ENCODE peak calls at places on chromosomes 1 and 21, in five cellular contexts. K is SK-N-SH, D is fibroblast of lung, O is left ventricle myocardium inferior, T is HCT116. F is an unnamed sample.

GRCh38 chr1:233561708-233562426 is 52.0 kb upstream of the KCNK1 start:
- DNase-seq in K (no peak), O (no peak), D (no peak), T (no peak), F (no peak)

GRCh38 chr1:212692774-212693644 is 6.6 kb downstream of the BATF3 start:
- DNase-seq in D (peak), K (no peak), T (no peak), O (no peak), F (no peak)

GRCh38 chr1:47710075-47711071 is 272.5 kb downstream of the FOXD2 start:
- DNase-seq in K (peak), O (peak), D (peak), T (peak), F (peak)

GRCh38 chr1:151581946-151582345 is 29.9 kb upstream of the SNX27 start:
- DNase-seq in T (no peak), O (no peak), K (no peak), D (no peak), F (no peak)

GRCh38 chr1:232579958-232580705 is 49.8 kb downstream of the SIPA1L2 start:
- DNase-seq in O (no peak), T (no peak), D (no peak), K (no peak), F (no peak)

GRCh38 chr1:173268786-173269277 is 61.7 kb upstream of the TNFSF4 start:
- DNase-seq in D (peak), K (no peak), T (no peak), O (no peak), F (no peak)

GRCh38 chr1:65904681-65905083 is 112.0 kb downstream of the PDE4B start:
- DNase-seq in K (no peak), D (no peak), O (no peak), T (no peak), F (peak)

GRCh38 chr1:32881871-32882850 is 4.1 kb upstream of the HPCA start:
- DNase-seq in D (no peak), T (no peak), O (peak), K (peak), F (no peak)

GRCh38 chr1:167791281-167792209 is 69.8 kb downstream of the MPZL1 start:
- DNase-seq in T (no peak), O (no peak), D (peak), K (no peak), F (peak)

GRCh38 chr1:156123356-156124196 is 9.1 kb downstream of the LMNA start:
- DNase-seq in D (peak), K (peak), T (peak), O (peak), F (peak)

GRCh38 chr1:19710825-19711611 is 46.3 kb downstream of the HTR6 start:
- DNase-seq in K (no peak), O (no peak), D (no peak), T (no peak), F (no peak)

GRCh38 chr1:193472838-193473398 is 286.5 kb upstream of the B3GALT2 start:
- DNase-seq in D (no peak), O (no peak), K (no peak), T (no peak), F (no peak)

GRCh38 chr1:21553116-21553926 is 44.1 kb downstream of the ALPL start:
- DNase-seq in K (no peak), O (no peak), D (peak), T (no peak), F (no peak)

GRCh38 chr1:57897581-57897980 is 473.7 kb upstream of the DAB1 start:
- DNase-seq in K (no peak), T (no peak), O (no peak), D (no peak), F (no peak)

GRCh38 chr1:39163469-39163868 is 41.0 kb upstream of the MACF1 start:
- DNase-seq in K (no peak), O (no peak), D (no peak), T (no peak), F (no peak)

GRCh38 chr21:23601549-23601948 is 2005.7 kb downstream of the MRPL39 start:
- DNase-seq in D (no peak), T (no peak), O (no peak), K (no peak), F (no peak)

GRCh38 chr21:42193131-42193671 is 25.7 kb upstream of the ABCG1 start:
- DNase-seq in D (peak), O (no peak), K (no peak), T (no peak), F (peak)

GRCh38 chr1:94739521-94740061 is 80.6 kb upstream of the SLC44A3 start:
- DNase-seq in K (no peak), O (no peak), D (peak), T (no peak), F (peak)

GRCh38 chr1:165907256-165907857 is 79.9 kb downstream of the UCK2 start:
- DNase-seq in D (peak), K (no peak), O (no peak), T (no peak), F (no peak)

GRCh38 chr1:5758859-5759578 is 233.2 kb downstream of the NPHP4 start:
- DNase-seq in O (no peak), T (no peak), K (no peak), D (no peak), F (no peak)

GRCh38 chr1:178161516-178161915 is 67.6 kb downstream of the RASAL2 start:
- DNase-seq in K (no peak), O (no peak), T (no peak), D (no peak), F (peak)

GRCh38 chr1:87346130-87346804 is 17.6 kb downstream of the LMO4 start:
- DNase-seq in D (no peak), O (no peak), T (no peak), K (no peak), F (no peak)

GRCh38 chr1:235919127-235919796 is 52.6 kb upstream of the LYST start:
- DNase-seq in T (no peak), O (no peak), K (no peak), D (no peak), F (no peak)

GRCh38 chr1:226786550-226786949 is 47.5 kb upstream of the ITPKB start:
- DNase-seq in O (no peak), K (no peak), T (no peak), D (no peak), F (no peak)

GRCh38 chr1:56291374-56291841 is 288.0 kb downstream of the PLPP3 start:
- DNase-seq in D (no peak), O (peak), T (no peak), K (no peak), F (peak)

GRCh38 chr1:115222616-115223402 is 115.2 kb downstream of the NGF start:
- DNase-seq in O (no peak), T (no peak), D (peak), K (no peak), F (no peak)

GRCh38 chr1:36203554-36204346 is 20.5 kb upstream of the THRAP3 start:
- DNase-seq in O (peak), D (peak), K (peak), T (no peak), F (peak)

GRCh38 chr1:230713915-230714764 is at the start of gene AGT:
- DNase-seq in D (peak), O (peak), K (no peak), T (no peak), F (peak)

GRCh38 chr1:87678221-87678715 is 349.6 kb downstream of the LMO4 start:
- DNase-seq in K (no peak), D (no peak), O (no peak), T (no peak), F (no peak)

GRCh38 chr1:209936125-209936524 is 1.9 kb upstream of the SYT14 start:
- DNase-seq in O (no peak), T (no peak), D (no peak), K (no peak), F (no peak)

GRCh38 chr1:225651872-225652725 is 824 bp downstream of the ENAH start:
- DNase-seq in O (peak), D (peak), K (peak), T (no peak), F (peak)

GRCh38 chr1:109954180-109954579 is 30.4 kb upstream of the AHCYL1 start:
- DNase-seq in O (no peak), T (no peak), D (no peak), K (no peak), F (no peak)

GRCh38 chr21:36203603-36203889 is 46.9 kb downstream of the DOP1B start:
- DNase-seq in O (no peak), D (peak), K (peak), T (peak), F (peak)

GRCh38 chr1:202708456-202709275 is 1.6 kb downstream of the SYT2 start:
- DNase-seq in K (peak), D (no peak), O (no peak), T (no peak), F (no peak)

GRCh38 chr1:209246660-209247059 is 336.9 kb upstream of the CAMK1G start:
- DNase-seq in K (no peak), T (no peak), D (peak), O (no peak), F (no peak)

GRCh38 chr1:214634267-214634666 is 31.3 kb downstream of the CENPF start:
- DNase-seq in K (no peak), T (no peak), D (no peak), O (no peak), F (no peak)

GRCh38 chr1:25560788-25561187 is 17.4 kb downstream of the LDLRAP1 start:
- DNase-seq in D (no peak), O (no peak), K (no peak), T (no peak), F (no peak)
- H3K27ac ChIP-seq in D (no peak), O (no peak), K (no peak), T (no peak), F (no peak)

GRCh38 chr1:23556661-23557470 is 2.4 kb downstream of the ID3 start:
- DNase-seq in T (peak), D (peak), K (no peak), O (no peak), F (peak)
- H3K27ac ChIP-seq in T (peak), D (peak), K (peak), O (peak), F (peak)

GRCh38 chr1:41917835-41918449 is 780 bp downstream of the HIVEP3 start:
- DNase-seq in O (peak), K (peak), T (no peak), D (peak), F (peak)
- H3K27ac ChIP-seq in O (peak), K (peak), T (peak), D (no peak), F (no peak)

DNA sequence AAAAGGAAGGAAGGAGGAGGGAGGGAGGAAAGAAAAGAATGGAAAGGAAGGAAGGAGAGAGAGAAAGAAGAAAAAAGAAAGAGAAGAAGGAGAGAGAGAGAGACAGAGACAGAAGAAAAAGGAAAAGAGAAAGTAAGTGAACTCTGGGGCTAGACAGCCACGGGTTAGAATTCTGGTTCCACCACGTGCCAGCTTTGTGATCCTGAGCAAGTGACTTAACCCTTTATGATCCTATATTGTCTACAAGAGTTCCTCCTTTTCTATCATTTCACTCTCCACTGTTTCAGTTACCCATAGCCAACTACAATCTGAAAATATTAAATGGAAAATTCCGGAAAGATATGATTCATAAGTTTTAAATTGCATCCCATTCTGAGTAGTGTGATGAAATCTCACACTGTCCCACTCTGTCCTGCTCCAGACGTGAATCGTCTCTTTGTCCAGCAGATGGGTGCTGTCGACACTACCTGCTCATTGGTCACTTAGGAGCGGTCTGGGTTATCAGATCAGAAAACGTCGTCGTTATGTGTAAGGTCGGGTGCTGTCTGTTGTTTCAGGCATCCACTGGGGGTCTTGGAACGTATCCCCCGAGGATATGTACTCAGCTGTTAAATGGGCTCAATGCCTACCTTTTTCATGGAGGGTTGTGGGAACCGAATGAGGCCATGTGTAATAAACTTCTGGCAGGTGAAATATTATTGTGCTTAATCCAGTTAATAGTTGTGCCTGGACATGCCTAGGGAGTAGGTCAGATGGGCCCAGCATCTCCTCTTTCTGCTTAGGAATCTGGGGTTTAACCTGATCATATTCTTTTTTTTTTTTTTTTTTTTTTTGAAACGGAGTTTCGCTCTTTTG is 19.1 kb downstream of the TMEM51 start:
- DNase-seq in K (no peak), O (no peak), T (no peak), D (peak), F (no peak)
- H3K27ac ChIP-seq in K (peak), O (no peak), T (peak), D (no peak), F (no peak)

GRCh38 chr21:15703932-15704331 is 25.9 kb upstream of the USP25 start:
- DNase-seq in K (no peak), O (no peak), D (no peak), T (no peak), F (no peak)

GRCh38 chr21:15701845-15702244 is 27.9 kb upstream of the USP25 start:
- DNase-seq in T (no peak), K (no peak), O (no peak), D (no peak), F (no peak)

GRCh38 chr21:15706686-15707085 is 23.1 kb upstream of the USP25 start:
- DNase-seq in K (no peak), O (no peak), T (peak), D (peak), F (no peak)
- H3K27ac ChIP-seq in K (no peak), O (no peak), T (peak), D (no peak), F (no peak)

DNA sequence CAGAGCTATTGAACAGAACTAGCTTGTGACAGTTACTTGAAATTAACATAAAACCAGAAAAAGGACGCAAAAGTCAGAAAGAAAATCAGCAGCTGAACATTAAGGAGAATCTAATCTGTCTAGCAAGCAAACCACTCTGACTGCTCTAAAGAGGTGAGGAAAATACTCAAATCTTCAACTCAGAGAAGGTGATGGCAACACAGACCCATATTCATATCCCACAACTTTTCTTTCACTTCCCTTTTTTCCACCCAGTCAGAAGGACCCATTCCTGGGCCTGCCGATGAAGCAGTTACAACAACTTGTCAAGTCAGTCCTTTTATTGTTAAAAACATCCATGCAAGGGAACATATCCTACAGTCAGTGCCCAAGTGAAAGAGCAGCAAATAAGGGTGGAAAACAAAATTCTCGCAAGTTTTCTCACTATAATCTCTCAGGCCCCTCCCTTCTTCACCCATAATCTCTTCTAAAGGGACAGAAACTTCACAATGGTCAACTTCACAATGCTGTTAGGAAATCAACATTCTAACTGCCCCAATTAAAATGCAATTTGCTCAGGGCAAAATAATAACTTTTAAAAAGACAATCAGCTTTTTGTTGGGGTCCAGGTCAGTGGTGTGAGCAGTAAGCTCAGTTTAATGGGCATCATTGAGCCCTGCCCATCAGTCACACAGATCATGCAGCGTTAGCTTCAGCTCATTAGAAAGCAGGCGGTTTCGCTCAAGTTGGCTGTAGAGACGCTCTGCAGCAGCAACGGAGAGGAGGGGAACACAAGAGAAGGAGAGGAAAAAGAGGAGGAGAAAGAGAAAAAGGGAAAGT is 3.6 kb upstream of the NUP210L start:
- DNase-seq in T (no peak), D (no peak), K (no peak), O (no peak), F (no peak)
- H3K27ac ChIP-seq in T (no peak), D (no peak), K (no peak), O (peak), F (peak)

F was measured in cardiac muscle cell.